ENCODE peak calls at places on chromosome 2, in four cellular contexts. One of them, this sample, is unnamed. For H3K4me1, the result is how much of the 10 kb centered on the place peaks cover.

GRCh38 chr2:1930956-1931914 is 186.9 kb upstream of the PXDN start:
- DNase-seq in mesendoderm: no peak
- DNase-seq in H1: no peak
- DNase-seq in IMR-90: no peak
- DNase-seq in this sample: no peak

GRCh38 chr2:208235860-208236259 is 19.0 kb downstream of the IDH1 start:
- DNase-seq in H1: no peak
- DNase-seq in IMR-90: no peak
- DNase-seq in mesendoderm: no peak
- DNase-seq in this sample: no peak

GRCh38 chr2:10973766-10974165 is 62.0 kb downstream of the KCNF1 start:
- DNase-seq in IMR-90: no peak
- DNase-seq in H1: no peak
- DNase-seq in mesendoderm: no peak
- DNase-seq in this sample: no peak

GRCh38 chr2:16239296-16239850 is 299.0 kb downstream of the MYCN start:
- DNase-seq in H1: no peak
- DNase-seq in IMR-90: no peak
- DNase-seq in mesendoderm: no peak
- DNase-seq in this sample: no peak

GRCh38 chr2:170181602-170182001 is 3.7 kb downstream of the MYO3B start:
- DNase-seq in mesendoderm: no peak
- DNase-seq in IMR-90: no peak
- DNase-seq in H1: no peak
- DNase-seq in this sample: no peak

GRCh38 chr2:239167766-239168444 is 232.9 kb downstream of the HDAC4 start:
- DNase-seq in IMR-90: no peak
- DNase-seq in mesendoderm: no peak
- DNase-seq in H1: no peak
- DNase-seq in this sample: no peak

GRCh38 chr2:221289389-221289788 is 282.7 kb downstream of the EPHA4 start:
- DNase-seq in IMR-90: peak
- DNase-seq in H1: no peak
- DNase-seq in mesendoderm: peak
- DNase-seq in this sample: no peak

GRCh38 chr2:215314896-215315295 is 3.0 kb downstream of the ATIC start:
- DNase-seq in IMR-90: no peak
- DNase-seq in H1: no peak
- DNase-seq in mesendoderm: no peak
- DNase-seq in this sample: no peak

GRCh38 chr2:55165567-55165966 is 66.5 kb downstream of the CLHC1 start:
- DNase-seq in IMR-90: peak
- DNase-seq in H1: no peak
- DNase-seq in mesendoderm: no peak
- DNase-seq in this sample: no peak

GRCh38 chr2:233831861-233832260 is 22.5 kb downstream of the HJURP start:
- DNase-seq in mesendoderm: no peak
- DNase-seq in IMR-90: no peak
- DNase-seq in H1: no peak
- DNase-seq in this sample: no peak

GRCh38 chr2:237818066-237818473 is 19.5 kb downstream of the RBM44 start:
- DNase-seq in mesendoderm: no peak
- DNase-seq in IMR-90: peak
- DNase-seq in H1: no peak
- DNase-seq in this sample: no peak

GRCh38 chr2:27003003-27003402 is 29.8 kb upstream of the TMEM214 start:
- DNase-seq in H1: no peak
- DNase-seq in mesendoderm: no peak
- DNase-seq in IMR-90: peak
- DNase-seq in this sample: no peak

GRCh38 chr2:197011777-197012641 is 85.5 kb upstream of the PGAP1 start:
- DNase-seq in IMR-90: peak
- DNase-seq in H1: no peak
- DNase-seq in mesendoderm: peak
- DNase-seq in this sample: no peak

GRCh38 chr2:44929680-44930273 is 11.7 kb upstream of the SIX3 start:
- DNase-seq in H1: no peak
- DNase-seq in IMR-90: no peak
- DNase-seq in mesendoderm: peak
- DNase-seq in this sample: peak

GRCh38 chr2:164620873-164621760 is at the start of gene GRB14:
- DNase-seq in IMR-90: no peak
- DNase-seq in H1: peak
- DNase-seq in mesendoderm: peak
- DNase-seq in this sample: peak

GRCh38 chr2:48464264-48464663 is 65.7 kb upstream of the STON1 start:
- DNase-seq in mesendoderm: no peak
- DNase-seq in IMR-90: no peak
- DNase-seq in H1: no peak
- DNase-seq in this sample: no peak

GRCh38 chr2:171530378-171530777 is 8.1 kb downstream of the CYBRD1 start:
- DNase-seq in IMR-90: no peak
- DNase-seq in H1: no peak
- DNase-seq in mesendoderm: no peak
- DNase-seq in this sample: no peak

GRCh38 chr2:234102112-234102511 is 51.6 kb downstream of the SPP2 start:
- DNase-seq in IMR-90: no peak
- DNase-seq in H1: no peak
- DNase-seq in mesendoderm: no peak
- DNase-seq in this sample: no peak

GRCh38 chr2:217798743-217799552 is 203.8 kb downstream of the TNS1 start:
- DNase-seq in IMR-90: no peak
- DNase-seq in H1: no peak
- DNase-seq in mesendoderm: no peak
- DNase-seq in this sample: peak

GRCh38 chr2:172943563-172943962 is 132.1 kb upstream of the MAP3K20 start:
- DNase-seq in H1: no peak
- DNase-seq in mesendoderm: no peak
- DNase-seq in IMR-90: no peak
- DNase-seq in this sample: no peak

GRCh38 chr2:182351417-182351816 is 75.4 kb downstream of the PDE1A start:
- DNase-seq in mesendoderm: no peak
- DNase-seq in H1: no peak
- DNase-seq in IMR-90: no peak
- DNase-seq in this sample: no peak

GRCh38 chr2:175690113-175690716 is 311.9 kb downstream of the LNPK start:
- DNase-seq in mesendoderm: peak
- DNase-seq in IMR-90: peak
- DNase-seq in H1: peak
- DNase-seq in this sample: no peak

GRCh38 chr2:120653871-120654270 is 81.8 kb upstream of the GLI2 start:
- DNase-seq in H1: no peak
- DNase-seq in mesendoderm: no peak
- DNase-seq in IMR-90: no peak
- DNase-seq in this sample: peak
- H3K56ac ChIP-seq in H1: no peak
- H3K56ac ChIP-seq in mesendoderm: no peak
- H3K56ac ChIP-seq in IMR-90: no peak
- H3K56ac ChIP-seq in this sample: no peak

GRCh38 chr2:62198237-62198633 is 2.3 kb downstream of the B3GNT2 start:
- DNase-seq in IMR-90: no peak
- DNase-seq in H1: no peak
- DNase-seq in mesendoderm: no peak
- DNase-seq in this sample: no peak

GRCh38 chr2:62200291-62200841 is 4.5 kb downstream of the B3GNT2 start:
- DNase-seq in IMR-90: no peak
- DNase-seq in mesendoderm: no peak
- DNase-seq in H1: no peak
- DNase-seq in this sample: no peak

GRCh38 chr2:62200868-62201267 is 5.0 kb downstream of the B3GNT2 start:
- DNase-seq in mesendoderm: no peak
- DNase-seq in IMR-90: no peak
- DNase-seq in H1: no peak
- DNase-seq in this sample: no peak

GRCh38 chr2:62201307-62201706 is 5.4 kb downstream of the B3GNT2 start:
- DNase-seq in IMR-90: peak
- DNase-seq in mesendoderm: no peak
- DNase-seq in H1: no peak
- DNase-seq in this sample: no peak

GRCh38 chr2:62199392-62200125 is 3.6 kb downstream of the B3GNT2 start:
- DNase-seq in mesendoderm: no peak
- DNase-seq in IMR-90: peak
- DNase-seq in H1: no peak
- DNase-seq in this sample: no peak
- H3K4me1 ChIP-seq in mesendoderm: under half
- H3K4me1 ChIP-seq in IMR-90: under half
- H3K4me1 ChIP-seq in H1: under half
- H3K4me1 ChIP-seq in this sample: under half

GRCh38 chr2:134628453-134628852 is 90.3 kb downstream of the TMEM163 start:
- DNase-seq in H1: no peak
- DNase-seq in IMR-90: no peak
- DNase-seq in mesendoderm: no peak
- DNase-seq in this sample: no peak
- H3K56ac ChIP-seq in H1: no peak
- H3K56ac ChIP-seq in IMR-90: no peak
- H3K56ac ChIP-seq in mesendoderm: no peak
- H3K56ac ChIP-seq in this sample: no peak

DNA sequence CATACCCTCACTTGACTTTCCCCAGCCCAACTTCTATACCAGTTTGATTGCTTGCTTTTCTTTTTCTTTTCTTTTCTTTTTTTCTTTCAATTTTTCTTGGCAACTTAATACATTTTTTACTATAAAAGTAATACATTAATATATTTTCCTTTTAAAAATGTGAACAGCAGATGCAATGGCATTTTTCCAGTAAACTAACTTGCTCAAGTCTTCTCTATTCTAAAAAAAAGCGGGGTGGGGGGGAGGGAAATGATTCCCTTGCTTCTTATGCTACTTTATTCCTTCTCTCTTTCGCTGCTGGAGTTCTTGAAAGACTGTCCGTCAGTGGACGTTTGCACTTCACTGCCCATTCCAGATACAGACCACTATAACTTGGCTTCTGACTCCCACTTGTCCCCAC is 70.5 kb downstream of the RBMS1 start:
- DNase-seq in mesendoderm: no peak
- DNase-seq in IMR-90: no peak
- DNase-seq in H1: no peak
- DNase-seq in this sample: no peak
- H3K4me1 ChIP-seq in mesendoderm: under half
- H3K4me1 ChIP-seq in IMR-90: under half
- H3K4me1 ChIP-seq in H1: under half
- H3K4me1 ChIP-seq in this sample: under half

DNA sequence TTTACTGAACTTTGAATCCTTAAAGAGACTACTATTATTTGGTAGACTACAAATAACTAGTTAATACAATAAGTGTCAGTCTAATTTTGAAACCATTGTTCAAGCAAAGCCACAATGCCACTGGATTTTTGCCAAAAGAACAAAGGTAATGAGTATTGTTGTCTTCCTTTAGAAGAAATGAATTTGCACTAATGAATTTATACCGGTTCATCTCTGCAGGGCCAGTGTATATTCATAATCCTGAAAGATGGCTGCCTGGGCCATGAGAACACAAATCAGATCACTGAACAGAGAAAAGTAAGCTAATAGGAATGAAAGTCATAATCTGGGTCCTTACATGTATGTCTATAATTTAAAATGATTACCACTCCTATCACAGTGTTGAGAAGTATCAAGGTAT is 31.2 kb downstream of the GCFC2 start:
- DNase-seq in H1: no peak
- DNase-seq in IMR-90: no peak
- DNase-seq in mesendoderm: no peak
- DNase-seq in this sample: no peak
- H3K56ac ChIP-seq in H1: no peak
- H3K56ac ChIP-seq in IMR-90: no peak
- H3K56ac ChIP-seq in mesendoderm: no peak
- H3K56ac ChIP-seq in this sample: no peak

GRCh38 chr2:23449413-23449812 is 64.4 kb downstream of the KLHL29 start:
- DNase-seq in mesendoderm: no peak
- DNase-seq in IMR-90: no peak
- DNase-seq in H1: no peak
- DNase-seq in this sample: no peak
- H3K4me1 ChIP-seq in mesendoderm: under half
- H3K4me1 ChIP-seq in IMR-90: under half
- H3K4me1 ChIP-seq in H1: under half
- H3K4me1 ChIP-seq in this sample: under half